ENCODE peak calls at places on chromosomes 3 and 15, in eight cellular contexts. Z is stimulated activated CD8-positive, alpha-beta memory T cell treated with anti-CD3 and anti-CD28 coated beads, Interleukin-2, amount 100 ng/mL, for 48 hours; M is neuronal stem cell; W is activated T-helper 1 cell treated with anti-CD3 and anti-CD28 coated beads, Interleukin-12 subunit alpha, Interleukin-12 subunit beta, Interleukin-2, Interleukin-4 antibody, amounts not matched to agents 30 ng/mL and 10 ng/mL and 1 ng/mL, durations not matched to agents 14 hours and 24 hours and 36 hours; T is pons; B is GM23248; D is tibial nerve; U is progenitor cell of endocrine pancreas. O is an unnamed sample.

GRCh38 chr15:96329403-96329981 is 1.0 kb upstream of the NR2F2 start:
- DNase-seq in Z (no peak), M (no peak), W (no peak), T (no peak), B (no peak), D (no peak), U (no peak), O (no peak)

GRCh38 chr3:197595470-197596185 is 39.9 kb upstream of the BDH1 start:
- DNase-seq in Z (no peak), M (no peak), W (no peak), T (peak), B (peak), D (no peak), U (no peak), O (no peak)

GRCh38 chr3:186694288-186695032 is 22.7 kb upstream of the KNG1 start:
- DNase-seq in Z (no peak), M (no peak), W (no peak), T (no peak), B (no peak), D (no peak), U (no peak), O (no peak)

GRCh38 chr3:125428216-125428830 is 53.2 kb upstream of the ZNF148 start:
- DNase-seq in Z (no peak), M (no peak), W (no peak), T (no peak), B (no peak), D (no peak), U (no peak), O (no peak)

GRCh38 chr3:30597131-30597768 is 9.2 kb upstream of the TGFBR2 start:
- DNase-seq in Z (no peak), M (no peak), W (no peak), T (no peak), B (peak), D (no peak), U (no peak), O (no peak)

GRCh38 chr15:42226648-42227047 is 18.5 kb upstream of the VPS39 start:
- DNase-seq in Z (no peak), M (no peak), W (no peak), T (peak), B (no peak), D (no peak), U (no peak), O (no peak)

GRCh38 chr3:143450656-143451055 is 331.1 kb downstream of the CHST2 start:
- DNase-seq in Z (no peak), M (no peak), W (no peak), T (no peak), B (no peak), D (no peak), U (no peak), O (no peak)

GRCh38 chr15:63366451-63366850 is 15.2 kb downstream of the CA12 start:
- DNase-seq in Z (no peak), M (no peak), W (no peak), T (no peak), B (peak), D (no peak), U (no peak), O (no peak)

GRCh38 chr3:86554346-86554745 is 436.6 kb downstream of the VGLL3 start:
- DNase-seq in Z (no peak), M (no peak), W (no peak), T (no peak), B (no peak), D (no peak), U (no peak), O (no peak)

GRCh38 chr15:88637436-88637835 is 1.4 kb upstream of the ISG20 start:
- DNase-seq in Z (no peak), M (no peak), W (no peak), T (no peak), B (no peak), D (no peak), U (no peak), O (no peak)

GRCh38 chr3:127419641-127420354 is 132.0 kb upstream of the PRR20G start:
- DNase-seq in Z (no peak), M (no peak), W (no peak), T (no peak), B (no peak), D (no peak), U (no peak), O (no peak)

GRCh38 chr3:161854232-161854771 is 357.7 kb downstream of the OTOL1 start:
- DNase-seq in Z (no peak), M (no peak), W (no peak), T (no peak), B (peak), D (no peak), U (no peak), O (no peak)

GRCh38 chr3:55090746-55091145 is 162.9 kb upstream of the LRTM1 start:
- DNase-seq in Z (no peak), M (no peak), W (no peak), T (no peak), B (no peak), D (no peak), U (no peak), O (no peak)

GRCh38 chr15:38555686-38556334 is 8.8 kb downstream of the RASGRP1 start:
- DNase-seq in Z (no peak), M (no peak), W (no peak), T (no peak), B (peak), D (no peak), U (no peak), O (no peak)

GRCh38 chr3:151743860-151744259 is 10.1 kb downstream of the AADACL2 start:
- DNase-seq in Z (no peak), M (no peak), W (no peak), T (no peak), B (no peak), D (no peak), U (no peak), O (no peak)

GRCh38 chr3:122942937-122943827 is 84.4 kb downstream of the SEMA5B start:
- DNase-seq in Z (peak), M (peak), W (no peak), T (peak), B (peak), D (peak), U (peak), O (peak)

GRCh38 chr15:89175617-89176191 is 45.7 kb downstream of the RLBP1 start:
- DNase-seq in Z (no peak), M (no peak), W (no peak), T (no peak), B (no peak), D (no peak), U (no peak), O (no peak)

GRCh38 chr15:40420071-40420713 is 14.6 kb downstream of the IVD start:
- DNase-seq in Z (no peak), M (no peak), W (no peak), T (no peak), B (no peak), D (no peak), U (no peak), O (no peak)

GRCh38 chr3:108322352-108322751 is 26.0 kb downstream of the HHLA2 start:
- DNase-seq in Z (no peak), M (no peak), W (no peak), T (no peak), B (no peak), D (no peak), U (no peak), O (no peak)

GRCh38 chr15:66503780-66504562 is 684 bp downstream of the RPL4 start:
- DNase-seq in Z (no peak), M (no peak), W (no peak), T (no peak), B (peak), D (no peak), U (no peak), O (no peak)

GRCh38 chr15:58492661-58493397 is 61.0 kb downstream of the LIPC start:
- DNase-seq in Z (no peak), M (no peak), W (no peak), T (no peak), B (no peak), D (no peak), U (no peak), O (no peak)

GRCh38 chr15:26391556-26392229 is 381.2 kb downstream of the GABRB3 start:
- DNase-seq in Z (no peak), M (no peak), W (no peak), T (no peak), B (no peak), D (no peak), U (no peak), O (no peak)

GRCh38 chr3:45939341-45939771 is 3.9 kb upstream of the CXCR6 start:
- DNase-seq in Z (no peak), M (no peak), W (no peak), T (peak), B (peak), D (no peak), U (no peak), O (no peak)

GRCh38 chr3:189276481-189277190 is 104.9 kb downstream of the TPRG1 start:
- DNase-seq in Z (no peak), M (no peak), W (no peak), T (peak), B (peak), D (peak), U (no peak), O (no peak)

GRCh38 chr15:68633181-68634121 is 54.7 kb downstream of the CORO2B start:
- DNase-seq in Z (no peak), M (no peak), W (no peak), T (no peak), B (no peak), D (no peak), U (no peak), O (no peak)

GRCh38 chr3:15612001-15612400 is 10.5 kb downstream of the BTD start:
- DNase-seq in Z (no peak), M (no peak), W (no peak), T (no peak), B (no peak), D (no peak), U (no peak), O (no peak)

GRCh38 chr3:70028311-70028710 is 28.8 kb downstream of the SAMMSON start:
- DNase-seq in Z (no peak), M (no peak), W (no peak), T (no peak), B (no peak), D (no peak), U (no peak), O (no peak)

GRCh38 chr3:183489455-183490210 is 61.2 kb upstream of the MCF2L2 start:
- DNase-seq in Z (no peak), M (no peak), W (no peak), T (no peak), B (peak), D (no peak), U (no peak), O (no peak)

GRCh38 chr15:89018235-89018634 is 70.0 kb upstream of the ABHD2 start:
- DNase-seq in Z (no peak), M (no peak), W (no peak), T (peak), B (peak), D (peak), U (no peak), O (peak)

GRCh38 chr3:105051972-105052371 is 314.7 kb upstream of the ALCAM start:
- DNase-seq in Z (no peak), M (no peak), W (no peak), T (no peak), B (no peak), D (no peak), U (no peak), O (no peak)

GRCh38 chr3:72630614-72631344 is 217.5 kb downstream of the SHQ1 start:
- DNase-seq in Z (no peak), M (no peak), W (no peak), T (no peak), B (no peak), D (no peak), U (no peak), O (no peak)

GRCh38 chr3:171007316-171007715 is 19.2 kb downstream of the SLC2A2 start:
- DNase-seq in Z (no peak), M (no peak), W (no peak), T (no peak), B (no peak), D (no peak), U (no peak), O (no peak)

GRCh38 chr3:40071683-40072238 is 237.7 kb upstream of the EIF1B start:
- DNase-seq in Z (no peak), M (no peak), W (no peak), T (no peak), B (no peak), D (no peak), U (no peak), O (no peak)

GRCh38 chr3:99859855-99860254 is 42.2 kb downstream of the CMSS1 start:
- DNase-seq in Z (no peak), M (no peak), W (no peak), T (no peak), B (peak), D (no peak), U (no peak), O (no peak)

GRCh38 chr15:98787190-98787589 is 138.9 kb downstream of the IGF1R start:
- DNase-seq in Z (no peak), M (no peak), W (no peak), T (no peak), B (peak), D (no peak), U (no peak), O (peak)

GRCh38 chr3:157238527-157238926 is 78.6 kb upstream of the CCNL1 start:
- DNase-seq in Z (no peak), M (no peak), W (no peak), T (no peak), B (no peak), D (no peak), U (no peak), O (no peak)

GRCh38 chr15:80992436-80992835 is 2.8 kb upstream of the MESD start:
- DNase-seq in Z (no peak), M (no peak), W (no peak), T (no peak), B (peak), D (no peak), U (no peak), O (no peak)

O was measured in ureter.